ENCODE peak calls at places on chromosomes 16 and 17, in seven cellular contexts. R, A, L, V, S, O and I are unnamed samples.

GRCh38 chr16:29712770-29713169 is 33.0 kb downstream of the C16orf54 start:
- DNase-seq in A (no peak), R (no peak), O (no peak), V (no peak), L (no peak), S (no peak), I (no peak)

GRCh38 chr17:14469971-14470370 is 169.1 kb downstream of the HS3ST3B1 start:
- DNase-seq in A (no peak), S (no peak), R (no peak), V (no peak), O (no peak), L (no peak), I (no peak)

GRCh38 chr16:31052131-31052530 is 18.8 kb downstream of the STX4 start:
- DNase-seq in R (peak), S (no peak), V (peak), A (no peak), L (no peak), O (peak), I (peak)

GRCh38 chr17:3030096-3030495 is 33.3 kb downstream of the OR1D5 start:
- DNase-seq in A (no peak), L (no peak), O (peak), R (no peak), V (peak), S (no peak), I (no peak)

GRCh38 chr17:27550291-27550930 is 80.6 kb upstream of the LGALS9 start:
- DNase-seq in L (no peak), O (no peak), V (no peak), S (no peak), A (no peak), R (no peak), I (no peak)

GRCh38 chr17:74176546-74177001 is 26.9 kb upstream of the RPL38 start:
- DNase-seq in O (peak), R (peak), L (no peak), S (no peak), V (no peak), A (peak), I (peak)

GRCh38 chr17:5557485-5557884 is 26.8 kb downstream of the NLRP1 start:
- DNase-seq in V (no peak), R (no peak), O (peak), A (no peak), L (no peak), S (no peak), I (no peak)

GRCh38 chr17:64585146-64585545 is 77.0 kb downstream of the SMURF2 start:
- DNase-seq in O (no peak), R (no peak), S (no peak), V (no peak), A (no peak), L (no peak), I (no peak)

GRCh38 chr17:2335726-2336214 is 487 bp downstream of the TSR1 start:
- DNase-seq in A (no peak), S (no peak), R (peak), O (no peak), V (no peak), L (no peak), I (no peak)

GRCh38 chr17:75366432-75366831 is 39.0 kb downstream of the GRB2 start:
- DNase-seq in S (no peak), A (no peak), O (no peak), R (no peak), V (no peak), L (no peak), I (no peak)

GRCh38 chr17:48278755-48279491 is 151.1 kb downstream of the SKAP1 start:
- DNase-seq in V (no peak), S (no peak), R (no peak), A (no peak), O (no peak), L (no peak), I (no peak)

GRCh38 chr17:2181206-2181983 is 122.2 kb downstream of the SMG6 start:
- DNase-seq in R (no peak), S (no peak), V (peak), L (no peak), O (peak), A (peak), I (peak)

GRCh38 chr17:73360961-73361761 is 49.4 kb upstream of the CDC42EP4 start:
- DNase-seq in A (no peak), O (no peak), V (no peak), S (no peak), R (no peak), L (no peak), I (no peak)

GRCh38 chr17:74430706-74431567 is 951 bp upstream of the GPRC5C start:
- DNase-seq in O (peak), R (peak), V (peak), L (no peak), S (no peak), A (peak), I (peak)

GRCh38 chr16:4140652-4141051 is 24.4 kb upstream of the ADCY9 start:
- DNase-seq in O (peak), R (no peak), A (no peak), V (no peak), S (no peak), L (no peak), I (no peak)

GRCh38 chr17:9924735-9925191 is 19.7 kb upstream of the RCVRN start:
- DNase-seq in V (no peak), R (peak), A (no peak), S (peak), L (no peak), O (peak), I (no peak)

GRCh38 chr17:62592305-62593099 is 35.0 kb upstream of the MRC2 start:
- DNase-seq in A (no peak), V (no peak), S (no peak), R (no peak), O (peak), L (no peak), I (no peak)

GRCh38 chr16:54947616-54948015 is 17.0 kb downstream of the IRX5 start:
- DNase-seq in A (no peak), V (no peak), S (no peak), L (no peak), R (no peak), O (no peak), I (no peak)

GRCh38 chr17:40065771-40066510 is 3.2 kb downstream of the THRA start:
- DNase-seq in S (no peak), A (no peak), V (no peak), O (no peak), L (no peak), R (no peak), I (no peak)

GRCh38 chr17:67712375-67712774 is 5.4 kb upstream of the NOL11 start:
- DNase-seq in R (no peak), S (no peak), O (no peak), V (no peak), A (no peak), L (no peak), I (no peak)

GRCh38 chr17:59783221-59784016 is 76.0 kb downstream of the VMP1 start:
- DNase-seq in A (no peak), O (peak), S (peak), L (no peak), R (peak), V (no peak), I (no peak)

GRCh38 chr17:50935201-50936124 is 69.3 kb upstream of the TOB1 start:
- DNase-seq in O (no peak), V (peak), A (peak), R (peak), S (no peak), L (no peak), I (peak)

GRCh38 chr17:10729334-10730193 is at the start of gene TMEM220:
- DNase-seq in R (no peak), S (peak), O (peak), A (peak), V (peak), L (no peak), I (peak)

GRCh38 chr16:1870365-1871082 is 1.4 kb downstream of the MEIOB start:
- DNase-seq in S (no peak), L (no peak), R (no peak), A (no peak), V (no peak), O (peak), I (peak)

GRCh38 chr17:28818705-28819295 is 23.8 kb downstream of the FAM222B start:
- DNase-seq in S (no peak), V (no peak), R (no peak), L (no peak), A (no peak), O (no peak), I (no peak)

GRCh38 chr16:68936729-68937631 is 93.6 kb downstream of the TANGO6 start:
- DNase-seq in S (no peak), A (no peak), R (no peak), V (no peak), L (no peak), O (no peak), I (no peak)
- H3K27ac ChIP-seq in S (no peak), A (no peak), R (no peak), V (no peak), L (no peak), O (no peak), I (no peak)

DNA sequence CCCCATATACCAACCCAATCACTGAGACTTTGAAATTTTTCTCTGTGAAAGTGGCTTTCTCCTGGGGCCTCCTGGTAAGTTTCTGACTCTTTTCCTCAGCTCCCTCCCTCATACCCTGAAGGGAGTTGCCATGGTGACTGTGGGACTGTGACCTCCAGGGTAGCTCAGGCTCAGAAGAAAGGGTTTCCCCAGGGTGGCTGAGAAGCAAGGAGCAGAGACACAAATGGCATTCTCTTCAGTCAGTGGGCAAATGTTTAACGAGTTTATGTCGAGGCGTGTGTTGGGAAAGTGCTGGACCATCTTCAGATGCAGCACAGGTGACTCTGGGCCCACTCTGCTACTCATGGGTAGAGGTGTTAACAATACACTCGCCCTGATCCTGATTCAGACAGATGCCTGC is 46.8 kb downstream of the MRPS23 start:
- DNase-seq in A (no peak), L (no peak), R (no peak), V (no peak), O (no peak), S (no peak), I (no peak)
- H3K4me3 ChIP-seq in A (no peak), L (no peak), R (no peak), V (no peak), O (no peak), S (no peak), I (no peak)

DNA sequence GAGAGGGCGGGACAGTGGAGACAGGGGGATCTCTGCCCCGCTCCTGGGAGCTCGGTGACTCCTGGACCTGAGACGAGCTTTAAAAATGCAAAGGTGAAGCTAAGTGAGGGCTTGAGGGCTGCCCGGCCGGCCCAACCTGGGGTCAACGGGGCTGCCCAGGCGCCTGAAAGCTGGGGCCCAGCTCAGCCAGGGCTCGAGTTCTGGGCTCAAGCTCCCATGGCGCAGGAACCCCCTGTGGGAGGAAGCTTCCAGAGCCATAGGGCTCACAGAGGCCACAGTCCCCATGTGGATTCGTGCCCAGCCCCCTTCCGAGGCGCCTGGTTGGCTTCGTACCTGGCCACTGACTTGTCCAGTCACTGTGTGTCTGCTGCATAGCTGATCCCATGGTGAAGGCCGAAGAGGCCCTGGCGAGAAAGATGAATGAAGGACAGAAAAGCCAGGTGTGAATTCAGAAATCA is 75.8 kb upstream of the GSE1 start:
- DNase-seq in R (no peak), A (no peak), O (no peak), V (no peak), S (no peak), L (no peak), I (no peak)
- H3K27ac ChIP-seq in R (no peak), A (no peak), O (no peak), V (no peak), S (peak), L (no peak), I (no peak)

GRCh38 chr17:44308320-44308818 is at the start of gene RUNDC3A:
- DNase-seq in O (peak), A (peak), L (peak), S (peak), V (peak), R (peak), I (peak)

GRCh38 chr17:44310188-44310587 is 1.8 kb downstream of the RUNDC3A start:
- DNase-seq in R (no peak), A (no peak), O (no peak), V (no peak), L (no peak), S (no peak), I (no peak)

GRCh38 chr17:44309472-44309871 is 1.1 kb downstream of the RUNDC3A start:
- DNase-seq in L (no peak), V (no peak), R (no peak), A (no peak), O (no peak), S (no peak), I (no peak)

GRCh38 chr17:44308865-44309264 is 464 bp downstream of the RUNDC3A start:
- DNase-seq in O (no peak), S (no peak), R (no peak), A (no peak), V (no peak), L (no peak), I (no peak)

DNA sequence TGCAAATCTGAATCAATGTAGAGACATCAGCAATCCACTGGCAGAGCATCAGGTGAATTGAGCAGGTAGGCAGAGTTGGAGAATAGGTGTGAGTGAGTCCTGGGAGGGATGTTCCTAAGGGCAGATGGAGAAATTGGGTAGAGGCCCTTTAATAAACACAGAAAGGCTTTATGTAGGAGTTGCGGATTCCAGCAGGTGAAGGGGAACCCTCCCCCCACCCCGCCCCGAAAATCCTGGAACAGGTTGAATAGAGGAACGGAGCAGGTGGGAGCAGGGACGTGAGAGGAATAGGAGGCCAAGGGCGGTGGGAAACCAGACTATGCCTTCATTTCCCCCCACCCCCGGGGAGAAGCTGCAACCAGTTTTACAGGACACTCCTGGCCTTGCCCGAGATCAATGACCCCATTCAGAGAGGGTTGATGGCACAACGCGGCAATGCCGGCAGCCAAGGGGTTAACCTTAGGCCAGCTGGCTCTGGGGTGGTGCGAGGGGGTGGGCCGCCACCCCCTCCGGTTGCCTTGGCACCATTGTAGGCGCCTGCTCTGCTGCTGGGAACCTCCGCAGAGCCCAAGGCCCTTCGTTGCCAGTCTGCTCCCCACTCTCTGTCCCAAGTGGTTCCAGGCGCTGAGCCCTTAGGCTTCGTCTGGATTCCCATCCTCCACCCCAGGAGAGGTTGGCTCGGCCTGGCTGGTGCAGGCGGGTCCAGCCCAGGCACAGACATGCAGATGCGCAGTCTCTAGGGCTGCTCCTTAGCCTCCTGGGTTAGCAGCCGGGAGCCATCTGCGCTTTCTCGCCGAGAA is 814 bp upstream of the RUNDC3A start:
- DNase-seq in L (no peak), O (no peak), A (no peak), V (no peak), S (no peak), R (peak), I (no peak)
- H3K4me3 ChIP-seq in L (no peak), O (no peak), A (peak), V (peak), S (no peak), R (peak), I (no peak)

GRCh38 chr17:7029096-7029495 is 6.2 kb downstream of the BCL6B start:
- DNase-seq in L (no peak), O (no peak), V (no peak), S (no peak), A (no peak), R (no peak), I (no peak)

GRCh38 chr17:7029659-7030058 is 6.2 kb upstream of the SLC16A13 start:
- DNase-seq in S (peak), A (no peak), R (no peak), V (no peak), L (no peak), O (no peak), I (no peak)

GRCh38 chr17:7026471-7027115 is 3.7 kb downstream of the BCL6B start:
- DNase-seq in S (no peak), A (no peak), L (no peak), R (no peak), V (no peak), O (no peak), I (no peak)

GRCh38 chr17:7025240-7025639 is 2.4 kb downstream of the BCL6B start:
- DNase-seq in O (no peak), L (no peak), R (no peak), A (no peak), S (no peak), V (no peak), I (no peak)

GRCh38 chr17:7027335-7027734 is 4.5 kb downstream of the BCL6B start:
- DNase-seq in A (no peak), S (no peak), R (no peak), O (no peak), V (no peak), L (no peak), I (no peak)
- H3K27ac ChIP-seq in A (no peak), S (no peak), R (no peak), O (no peak), V (no peak), L (no peak), I (no peak)

GRCh38 chr16:89562939-89563338 is 2.5 kb downstream of the RPL13 start:
- DNase-seq in V (no peak), S (no peak), O (no peak), L (no peak), R (no peak), A (no peak), I (no peak)
- H3K4me3 ChIP-seq in V (no peak), S (no peak), O (peak), L (no peak), R (peak), A (no peak), I (no peak)

DNA sequence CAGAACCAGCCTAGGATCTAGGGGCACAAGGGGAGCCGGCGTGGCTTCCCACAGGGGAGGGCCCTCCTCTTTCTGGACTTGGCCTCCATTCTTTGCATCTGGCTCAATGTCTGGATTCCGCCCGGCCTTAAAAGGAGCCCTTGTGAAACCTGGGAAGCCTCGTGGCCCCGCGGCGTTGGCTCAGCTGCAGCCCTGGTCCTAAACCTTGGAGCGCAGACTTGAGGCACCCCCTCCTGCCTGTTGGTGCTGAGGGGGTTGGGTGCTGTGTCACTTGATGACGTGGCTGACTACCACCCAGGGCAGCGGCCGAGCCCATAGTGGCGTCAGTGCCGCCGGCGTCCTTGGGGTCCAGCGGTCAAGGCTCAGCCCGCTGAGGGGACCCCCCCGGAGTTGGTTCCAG is 4.4 kb downstream of the TRAPPC2L start:
- DNase-seq in S (no peak), L (no peak), R (no peak), O (no peak), V (no peak), A (no peak), I (no peak)
- H3K27ac ChIP-seq in S (no peak), L (no peak), R (no peak), O (no peak), V (no peak), A (no peak), I (no peak)

GRCh38 chr17:81685108-81685507 is 1.3 kb downstream of the HGS start:
- DNase-seq in L (no peak), R (peak), V (no peak), O (peak), A (no peak), S (no peak), I (no peak)
- H3K4me3 ChIP-seq in L (peak), R (peak), V (peak), O (peak), A (peak), S (peak), I (peak)